ENCODE peak calls at places on chromosomes 16 and 17, in nine cellular contexts. One of them, this sample, is unnamed.

GRCh38 chr17:18270046-18270850 is 9.8 kb downstream of the MIEF2 start:
- DNase-seq in cardiac fibroblast: no peak
- DNase-seq in ascending aorta: no peak
- DNase-seq in Calu3: no peak
- DNase-seq in heart left ventricle: no peak
- DNase-seq in testis: no peak
- DNase-seq in retinal pigment epithelial cell: no peak
- DNase-seq in colonic mucosa: no peak
- DNase-seq in adrenal gland: no peak
- DNase-seq in this sample: no peak

GRCh38 chr16:51184702-51185433 is 33.8 kb upstream of the SALL1 start:
- DNase-seq in cardiac fibroblast: no peak
- DNase-seq in ascending aorta: no peak
- DNase-seq in Calu3: no peak
- DNase-seq in heart left ventricle: no peak
- DNase-seq in testis: no peak
- DNase-seq in retinal pigment epithelial cell: no peak
- DNase-seq in colonic mucosa: no peak
- DNase-seq in adrenal gland: no peak
- DNase-seq in this sample: no peak

GRCh38 chr17:68665373-68665772 is 64.2 kb upstream of the FAM20A start:
- DNase-seq in cardiac fibroblast: no peak
- DNase-seq in ascending aorta: no peak
- DNase-seq in Calu3: no peak
- DNase-seq in heart left ventricle: no peak
- DNase-seq in testis: no peak
- DNase-seq in retinal pigment epithelial cell: no peak
- DNase-seq in colonic mucosa: no peak
- DNase-seq in adrenal gland: no peak
- DNase-seq in this sample: no peak

GRCh38 chr17:57195790-57196460 is 60.4 kb upstream of the MSI2 start:
- DNase-seq in cardiac fibroblast: peak
- DNase-seq in ascending aorta: no peak
- DNase-seq in Calu3: no peak
- DNase-seq in heart left ventricle: no peak
- DNase-seq in testis: no peak
- DNase-seq in retinal pigment epithelial cell: no peak
- DNase-seq in colonic mucosa: no peak
- DNase-seq in adrenal gland: peak
- DNase-seq in this sample: peak

GRCh38 chr16:87794485-87795078 is 28.8 kb upstream of the KLHDC4 start:
- DNase-seq in cardiac fibroblast: no peak
- DNase-seq in ascending aorta: no peak
- DNase-seq in Calu3: no peak
- DNase-seq in heart left ventricle: no peak
- DNase-seq in testis: no peak
- DNase-seq in retinal pigment epithelial cell: no peak
- DNase-seq in colonic mucosa: no peak
- DNase-seq in adrenal gland: no peak
- DNase-seq in this sample: no peak

GRCh38 chr16:88638323-88639230 is at the start of gene IL17C:
- DNase-seq in cardiac fibroblast: no peak
- DNase-seq in ascending aorta: no peak
- DNase-seq in Calu3: peak
- DNase-seq in heart left ventricle: no peak
- DNase-seq in testis: no peak
- DNase-seq in retinal pigment epithelial cell: no peak
- DNase-seq in colonic mucosa: peak
- DNase-seq in adrenal gland: no peak
- DNase-seq in this sample: peak

GRCh38 chr17:67098022-67098421 is 53.7 kb downstream of the CACNG1 start:
- DNase-seq in cardiac fibroblast: no peak
- DNase-seq in ascending aorta: no peak
- DNase-seq in Calu3: no peak
- DNase-seq in heart left ventricle: no peak
- DNase-seq in testis: no peak
- DNase-seq in retinal pigment epithelial cell: no peak
- DNase-seq in colonic mucosa: no peak
- DNase-seq in adrenal gland: no peak
- DNase-seq in this sample: no peak

GRCh38 chr16:89805136-89805905 is 11.1 kb downstream of the FANCA start:
- DNase-seq in cardiac fibroblast: peak
- DNase-seq in ascending aorta: no peak
- DNase-seq in Calu3: no peak
- DNase-seq in heart left ventricle: no peak
- DNase-seq in testis: no peak
- DNase-seq in retinal pigment epithelial cell: no peak
- DNase-seq in colonic mucosa: no peak
- DNase-seq in adrenal gland: no peak
- DNase-seq in this sample: no peak

GRCh38 chr17:65261152-65261551 is 124.0 kb downstream of the RGS9 start:
- DNase-seq in cardiac fibroblast: no peak
- DNase-seq in ascending aorta: no peak
- DNase-seq in Calu3: no peak
- DNase-seq in heart left ventricle: no peak
- DNase-seq in testis: no peak
- DNase-seq in retinal pigment epithelial cell: no peak
- DNase-seq in colonic mucosa: no peak
- DNase-seq in adrenal gland: no peak
- DNase-seq in this sample: no peak

GRCh38 chr17:48047113-48047740 is 932 bp upstream of the NFE2L1 start:
- DNase-seq in cardiac fibroblast: no peak
- DNase-seq in ascending aorta: no peak
- DNase-seq in Calu3: no peak
- DNase-seq in heart left ventricle: no peak
- DNase-seq in testis: no peak
- DNase-seq in retinal pigment epithelial cell: no peak
- DNase-seq in colonic mucosa: no peak
- DNase-seq in adrenal gland: no peak
- DNase-seq in this sample: no peak

GRCh38 chr17:17124341-17124740 is 81.8 kb downstream of the PLD6 start:
- DNase-seq in cardiac fibroblast: no peak
- DNase-seq in ascending aorta: no peak
- DNase-seq in Calu3: no peak
- DNase-seq in heart left ventricle: no peak
- DNase-seq in testis: no peak
- DNase-seq in retinal pigment epithelial cell: no peak
- DNase-seq in colonic mucosa: no peak
- DNase-seq in adrenal gland: no peak
- DNase-seq in this sample: no peak

GRCh38 chr17:48310748-48311213 is 119.2 kb downstream of the SKAP1 start:
- DNase-seq in cardiac fibroblast: no peak
- DNase-seq in ascending aorta: no peak
- DNase-seq in Calu3: peak
- DNase-seq in heart left ventricle: no peak
- DNase-seq in testis: no peak
- DNase-seq in retinal pigment epithelial cell: no peak
- DNase-seq in colonic mucosa: no peak
- DNase-seq in adrenal gland: no peak
- DNase-seq in this sample: no peak

GRCh38 chr17:40936976-40937375 is 470 bp downstream of the KRT23 start:
- DNase-seq in cardiac fibroblast: no peak
- DNase-seq in ascending aorta: no peak
- DNase-seq in Calu3: peak
- DNase-seq in heart left ventricle: no peak
- DNase-seq in testis: no peak
- DNase-seq in retinal pigment epithelial cell: no peak
- DNase-seq in colonic mucosa: no peak
- DNase-seq in adrenal gland: no peak
- DNase-seq in this sample: no peak

GRCh38 chr17:40937384-40937819 is at the start of gene KRT23:
- DNase-seq in cardiac fibroblast: no peak
- DNase-seq in ascending aorta: no peak
- DNase-seq in Calu3: peak
- DNase-seq in heart left ventricle: no peak
- DNase-seq in testis: peak
- DNase-seq in retinal pigment epithelial cell: no peak
- DNase-seq in colonic mucosa: no peak
- DNase-seq in adrenal gland: no peak
- DNase-seq in this sample: no peak

GRCh38 chr17:40935624-40936023 is 1.8 kb downstream of the KRT23 start:
- DNase-seq in cardiac fibroblast: no peak
- DNase-seq in ascending aorta: no peak
- DNase-seq in Calu3: no peak
- DNase-seq in heart left ventricle: no peak
- DNase-seq in testis: no peak
- DNase-seq in retinal pigment epithelial cell: no peak
- DNase-seq in colonic mucosa: no peak
- DNase-seq in adrenal gland: no peak
- DNase-seq in this sample: no peak

GRCh38 chr17:40936437-40936971 is 942 bp downstream of the KRT23 start:
- DNase-seq in cardiac fibroblast: no peak
- DNase-seq in ascending aorta: no peak
- DNase-seq in Calu3: peak
- DNase-seq in heart left ventricle: no peak
- DNase-seq in testis: no peak
- DNase-seq in retinal pigment epithelial cell: no peak
- DNase-seq in colonic mucosa: peak
- DNase-seq in adrenal gland: no peak
- DNase-seq in this sample: no peak

GRCh38 chr17:40938981-40939380 is 1.5 kb upstream of the KRT23 start:
- DNase-seq in cardiac fibroblast: no peak
- DNase-seq in ascending aorta: no peak
- DNase-seq in Calu3: no peak
- DNase-seq in heart left ventricle: no peak
- DNase-seq in testis: no peak
- DNase-seq in retinal pigment epithelial cell: no peak
- DNase-seq in colonic mucosa: no peak
- DNase-seq in adrenal gland: peak
- DNase-seq in this sample: no peak
- TF ChIP-seq CTCF in cardiac fibroblast: no peak
- TF ChIP-seq CTCF in ascending aorta: no peak
- TF ChIP-seq CTCF in Calu3: no peak
- TF ChIP-seq CTCF in heart left ventricle: no peak
- TF ChIP-seq CTCF in testis: no peak
- TF ChIP-seq CTCF in retinal pigment epithelial cell: no peak
- TF ChIP-seq CTCF in colonic mucosa: no peak
- TF ChIP-seq CTCF in adrenal gland: no peak
- TF ChIP-seq CTCF in this sample: no peak

GRCh38 chr17:6420173-6420641 is 14.7 kb downstream of the AIPL1 start:
- DNase-seq in cardiac fibroblast: peak
- DNase-seq in ascending aorta: no peak
- DNase-seq in Calu3: peak
- DNase-seq in heart left ventricle: no peak
- DNase-seq in testis: peak
- DNase-seq in retinal pigment epithelial cell: no peak
- DNase-seq in colonic mucosa: no peak
- DNase-seq in adrenal gland: peak
- DNase-seq in this sample: no peak
- TF ChIP-seq CTCF in cardiac fibroblast: peak
- TF ChIP-seq CTCF in ascending aorta: no peak
- TF ChIP-seq CTCF in Calu3: no peak
- TF ChIP-seq CTCF in heart left ventricle: peak
- TF ChIP-seq CTCF in testis: no peak
- TF ChIP-seq CTCF in retinal pigment epithelial cell: peak
- TF ChIP-seq CTCF in colonic mucosa: no peak
- TF ChIP-seq CTCF in adrenal gland: no peak
- TF ChIP-seq CTCF in this sample: peak

DNA sequence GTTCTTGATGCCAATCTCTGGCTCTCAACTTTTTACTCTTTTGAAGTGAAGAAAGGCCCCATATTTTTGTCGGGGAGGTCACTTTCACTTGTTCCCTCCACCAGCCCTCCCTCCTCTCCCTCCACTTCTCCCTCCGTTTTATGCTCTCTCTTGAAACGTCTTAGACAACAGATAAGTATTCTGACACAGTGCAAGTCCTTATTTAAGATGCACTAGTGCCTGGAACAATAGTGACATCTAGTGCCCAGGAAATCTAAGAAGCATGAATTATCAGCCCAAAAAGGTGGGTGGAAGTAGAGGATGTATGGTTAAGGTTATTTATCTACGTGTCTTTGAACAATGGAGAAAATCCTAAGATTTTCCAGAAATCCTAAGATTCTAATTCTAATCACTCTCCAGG is 17.9 kb downstream of the PSME3IP1 start:
- DNase-seq in cardiac fibroblast: peak
- DNase-seq in ascending aorta: no peak
- DNase-seq in Calu3: no peak
- DNase-seq in heart left ventricle: no peak
- DNase-seq in testis: no peak
- DNase-seq in retinal pigment epithelial cell: no peak
- DNase-seq in colonic mucosa: no peak
- DNase-seq in adrenal gland: no peak
- DNase-seq in this sample: no peak
- TF ChIP-seq CTCF in cardiac fibroblast: peak
- TF ChIP-seq CTCF in ascending aorta: peak
- TF ChIP-seq CTCF in Calu3: peak
- TF ChIP-seq CTCF in heart left ventricle: peak
- TF ChIP-seq CTCF in testis: peak
- TF ChIP-seq CTCF in retinal pigment epithelial cell: peak
- TF ChIP-seq CTCF in colonic mucosa: peak
- TF ChIP-seq CTCF in adrenal gland: peak
- TF ChIP-seq CTCF in this sample: peak

GRCh38 chr16:85678016-85678415 is 10.7 kb downstream of the GINS2 start:
- DNase-seq in cardiac fibroblast: no peak
- DNase-seq in ascending aorta: no peak
- DNase-seq in Calu3: no peak
- DNase-seq in heart left ventricle: no peak
- DNase-seq in testis: no peak
- DNase-seq in retinal pigment epithelial cell: no peak
- DNase-seq in colonic mucosa: no peak
- DNase-seq in adrenal gland: no peak
- DNase-seq in this sample: no peak

GRCh38 chr16:85680352-85680944 is 8.3 kb downstream of the GINS2 start:
- DNase-seq in cardiac fibroblast: no peak
- DNase-seq in ascending aorta: no peak
- DNase-seq in Calu3: no peak
- DNase-seq in heart left ventricle: no peak
- DNase-seq in testis: no peak
- DNase-seq in retinal pigment epithelial cell: no peak
- DNase-seq in colonic mucosa: no peak
- DNase-seq in adrenal gland: no peak
- DNase-seq in this sample: no peak

GRCh38 chr16:85677383-85677967 is 11.3 kb downstream of the GINS2 start:
- DNase-seq in cardiac fibroblast: no peak
- DNase-seq in ascending aorta: no peak
- DNase-seq in Calu3: no peak
- DNase-seq in heart left ventricle: no peak
- DNase-seq in testis: no peak
- DNase-seq in retinal pigment epithelial cell: no peak
- DNase-seq in colonic mucosa: no peak
- DNase-seq in adrenal gland: no peak
- DNase-seq in this sample: no peak

GRCh38 chr16:85679870-85680269 is 8.9 kb downstream of the GINS2 start:
- DNase-seq in cardiac fibroblast: no peak
- DNase-seq in ascending aorta: no peak
- DNase-seq in Calu3: no peak
- DNase-seq in heart left ventricle: no peak
- DNase-seq in testis: no peak
- DNase-seq in retinal pigment epithelial cell: no peak
- DNase-seq in colonic mucosa: no peak
- DNase-seq in adrenal gland: no peak
- DNase-seq in this sample: no peak

DNA sequence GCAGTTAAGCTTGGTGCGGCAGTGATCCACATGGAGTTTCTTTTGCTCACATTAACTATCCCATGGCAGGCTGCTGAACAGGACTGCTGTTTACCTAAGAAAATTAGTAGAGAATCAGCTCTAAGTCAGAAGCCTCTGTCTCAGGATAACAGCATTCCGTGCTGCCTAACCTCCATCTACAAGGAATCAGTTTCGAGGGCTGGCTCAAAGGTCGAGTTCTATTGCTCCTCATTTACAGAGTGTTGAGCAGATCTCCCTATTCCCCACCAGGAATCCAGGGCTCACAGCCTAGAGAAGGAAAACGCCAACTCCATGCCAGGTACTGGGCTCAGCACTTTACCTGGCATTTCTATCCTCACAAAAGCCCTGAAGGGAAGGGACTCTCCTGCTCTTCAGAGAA is 9.9 kb downstream of the GINS2 start:
- DNase-seq in cardiac fibroblast: no peak
- DNase-seq in ascending aorta: no peak
- DNase-seq in Calu3: no peak
- DNase-seq in heart left ventricle: no peak
- DNase-seq in testis: no peak
- DNase-seq in retinal pigment epithelial cell: no peak
- DNase-seq in colonic mucosa: no peak
- DNase-seq in adrenal gland: no peak
- DNase-seq in this sample: no peak
- TF ChIP-seq CTCF in cardiac fibroblast: no peak
- TF ChIP-seq CTCF in ascending aorta: no peak
- TF ChIP-seq CTCF in Calu3: no peak
- TF ChIP-seq CTCF in heart left ventricle: no peak
- TF ChIP-seq CTCF in testis: no peak
- TF ChIP-seq CTCF in retinal pigment epithelial cell: no peak
- TF ChIP-seq CTCF in colonic mucosa: no peak
- TF ChIP-seq CTCF in adrenal gland: no peak
- TF ChIP-seq CTCF in this sample: no peak

This sample was measured in LNCaP clone FGC.